ENCODE peak calls at places on chromosomes 13 and 19, in seven cellular contexts. J is T-helper 1 cell, Q is NCI-H1105 treated with DMSO at 0.1 percent for 48 hours, I is ELF-1, L is HT1080, N is EH, M is testis. A is an unnamed sample.

GRCh38 chr13:55977436-55977835 is 1163.3 kb upstream of the PRR20A start:
- DNase-seq in J (no peak), Q (no peak), I (no peak), L (no peak), N (no peak), M (no peak), A (no peak)

GRCh38 chr13:91228940-91229339 is 118.5 kb upstream of the MIR17HG start:
- DNase-seq in J (no peak), Q (no peak), I (no peak), L (no peak), N (no peak), M (no peak), A (no peak)

GRCh38 chr19:36686365-36687213 is 823 bp upstream of the ZNF567 start:
- DNase-seq in J (no peak), Q (peak; percentile 42), I (peak; percentile 17), L (no peak), N (peak; percentile 3), M (no peak), A (no peak)

GRCh38 chr19:35446194-35446593 is 1.9 kb upstream of the FFAR2 start:
- DNase-seq in J (no peak), Q (no peak), I (no peak), L (no peak), N (no peak), M (no peak), A (no peak)

GRCh38 chr13:30690282-30691188 is 44.8 kb upstream of the ALOX5AP start:
- DNase-seq in J (no peak), Q (no peak), I (no peak), L (peak; percentile 71), N (peak; percentile 96), M (peak; percentile 63), A (peak; percentile 22)

GRCh38 chr19:45498411-45499195 is at the start of gene PPM1N:
- DNase-seq in J (peak; percentile 60), Q (peak; percentile 13), I (peak; percentile 52), L (no peak), N (peak; percentile 25), M (no peak), A (no peak)

GRCh38 chr13:113628291-113629270 is 29.4 kb downstream of the ATP4B start:
- DNase-seq in J (no peak), Q (no peak), I (no peak), L (no peak), N (no peak), M (no peak), A (no peak)

GRCh38 chr13:44132710-44133109 is 240.9 kb upstream of the SERP2 start:
- DNase-seq in J (no peak), Q (no peak), I (no peak), L (peak; percentile 89), N (peak; percentile 65), M (peak; percentile 39), A (peak; percentile 13)

GRCh38 chr13:94415484-94415883 is 64.0 kb downstream of the DCT start:
- DNase-seq in J (no peak), Q (peak; percentile 98), I (no peak), L (no peak), N (no peak), M (no peak), A (no peak)

GRCh38 chr13:100274942-100275506 is 186.1 kb downstream of the PCCA start:
- DNase-seq in J (no peak), Q (no peak), I (peak; percentile 8), L (peak; percentile 64), N (no peak), M (no peak), A (no peak)

GRCh38 chr13:77898097-77898496 is 20.5 kb downstream of the EDNRB start:
- DNase-seq in J (no peak), Q (no peak), I (no peak), L (peak; percentile 57), N (no peak), M (no peak), A (no peak)

GRCh38 chr13:44844786-44845185 is 144.5 kb downstream of the NUFIP1 start:
- DNase-seq in J (no peak), Q (no peak), I (no peak), L (no peak), N (no peak), M (no peak), A (no peak)

GRCh38 chr13:110057052-110057451 is 249.9 kb downstream of the COL4A1 start:
- DNase-seq in J (no peak), Q (no peak), I (no peak), L (no peak), N (no peak), M (no peak), A (no peak)

GRCh38 chr19:43555185-43555770 is 20.0 kb downstream of the XRCC1 start:
- DNase-seq in J (peak; percentile 64), Q (peak; percentile 55), I (peak; percentile 72), L (peak; percentile 53), N (peak; percentile 73), M (peak; percentile 83), A (peak; percentile 74)

GRCh38 chr19:35766571-35767104 is 8.7 kb downstream of the PROSER3 start:
- DNase-seq in J (no peak), Q (no peak), I (no peak), L (no peak), N (no peak), M (no peak), A (no peak)

GRCh38 chr19:10193666-10194499 is 870 bp downstream of the DNMT1 start:
- DNase-seq in J (no peak), Q (peak; percentile 41), I (peak; percentile 64), L (peak; percentile 48), N (peak; percentile 69), M (peak; percentile 17), A (no peak)

GRCh38 chr19:13883665-13884064 is 6.7 kb downstream of the NANOS3 start:
- DNase-seq in J (no peak), Q (no peak), I (no peak), L (no peak), N (peak; percentile 26), M (no peak), A (no peak)

GRCh38 chr13:20128459-20128927 is 32.4 kb downstream of the GJA3 start:
- DNase-seq in J (no peak), Q (no peak), I (peak; percentile 22), L (no peak), N (no peak), M (peak; percentile 46), A (no peak)

A was measured in caudate nucleus.